ENCODE peak calls at places on chromosomes 16 and 17, in four cellular contexts. One of them, this sample, is unnamed.

GRCh38 chr17:57519199-57519598 is 225.9 kb downstream of the CCDC182 start:
- DNase-seq in HepG2: no peak
- DNase-seq in A549: no peak
- DNase-seq in K562: no peak
- DNase-seq in this sample: no peak

GRCh38 chr16:23026777-23027362 is 122.4 kb downstream of the USP31 start:
- DNase-seq in A549: no peak
- DNase-seq in HepG2: peak; percentile 37
- DNase-seq in K562: no peak
- DNase-seq in this sample: peak; percentile 58

GRCh38 chr16:26963109-26963508 is 103.6 kb upstream of the C16orf82 start:
- DNase-seq in HepG2: peak; percentile 12
- DNase-seq in K562: peak; percentile 59
- DNase-seq in A549: no peak
- DNase-seq in this sample: peak; percentile 63

GRCh38 chr16:19884611-19885455 is at the start of gene GPRC5B:
- DNase-seq in HepG2: no peak
- DNase-seq in K562: peak; percentile 92
- DNase-seq in A549: peak; percentile 39
- DNase-seq in this sample: peak; percentile 50

GRCh38 chr16:83813818-83814653 is 6.3 kb downstream of the HSBP1 start:
- DNase-seq in K562: no peak
- DNase-seq in A549: peak; percentile 34
- DNase-seq in HepG2: peak; percentile 73
- DNase-seq in this sample: no peak

GRCh38 chr17:51258756-51259573 is 884 bp downstream of the MBTD1 start:
- DNase-seq in A549: peak; percentile 34
- DNase-seq in HepG2: peak; percentile 39
- DNase-seq in K562: peak; percentile 50
- DNase-seq in this sample: peak; percentile 31

GRCh38 chr16:3431779-3432219 is 11.5 kb downstream of the ZNF597 start:
- DNase-seq in HepG2: no peak
- DNase-seq in K562: peak; percentile 65
- DNase-seq in A549: no peak
- DNase-seq in this sample: no peak

GRCh38 chr17:8150194-8151119 is 1.7 kb downstream of the PER1 start:
- DNase-seq in HepG2: no peak
- DNase-seq in K562: no peak
- DNase-seq in A549: no peak
- DNase-seq in this sample: no peak

GRCh38 chr17:62965149-62965648 is 836 bp upstream of the TANC2 start:
- DNase-seq in A549: no peak
- DNase-seq in HepG2: no peak
- DNase-seq in K562: no peak
- DNase-seq in this sample: no peak

GRCh38 chr16:12229759-12230594 is 253.4 kb downstream of the SNX29 start:
- DNase-seq in A549: no peak
- DNase-seq in HepG2: peak; percentile 46
- DNase-seq in K562: no peak
- DNase-seq in this sample: no peak

GRCh38 chr16:83205896-83206295 is 579.1 kb downstream of the CDH13 start:
- DNase-seq in HepG2: no peak
- DNase-seq in A549: no peak
- DNase-seq in K562: no peak
- DNase-seq in this sample: no peak

GRCh38 chr17:50684612-50685333 is 22.9 kb downstream of the ANKRD40 start:
- DNase-seq in A549: no peak
- DNase-seq in HepG2: peak; percentile 98
- DNase-seq in K562: peak; percentile 28
- DNase-seq in this sample: peak; percentile 33

GRCh38 chr17:74598346-74599022 is 6.4 kb upstream of the CD300LD start:
- DNase-seq in K562: no peak
- DNase-seq in A549: no peak
- DNase-seq in HepG2: no peak
- DNase-seq in this sample: no peak

DNA sequence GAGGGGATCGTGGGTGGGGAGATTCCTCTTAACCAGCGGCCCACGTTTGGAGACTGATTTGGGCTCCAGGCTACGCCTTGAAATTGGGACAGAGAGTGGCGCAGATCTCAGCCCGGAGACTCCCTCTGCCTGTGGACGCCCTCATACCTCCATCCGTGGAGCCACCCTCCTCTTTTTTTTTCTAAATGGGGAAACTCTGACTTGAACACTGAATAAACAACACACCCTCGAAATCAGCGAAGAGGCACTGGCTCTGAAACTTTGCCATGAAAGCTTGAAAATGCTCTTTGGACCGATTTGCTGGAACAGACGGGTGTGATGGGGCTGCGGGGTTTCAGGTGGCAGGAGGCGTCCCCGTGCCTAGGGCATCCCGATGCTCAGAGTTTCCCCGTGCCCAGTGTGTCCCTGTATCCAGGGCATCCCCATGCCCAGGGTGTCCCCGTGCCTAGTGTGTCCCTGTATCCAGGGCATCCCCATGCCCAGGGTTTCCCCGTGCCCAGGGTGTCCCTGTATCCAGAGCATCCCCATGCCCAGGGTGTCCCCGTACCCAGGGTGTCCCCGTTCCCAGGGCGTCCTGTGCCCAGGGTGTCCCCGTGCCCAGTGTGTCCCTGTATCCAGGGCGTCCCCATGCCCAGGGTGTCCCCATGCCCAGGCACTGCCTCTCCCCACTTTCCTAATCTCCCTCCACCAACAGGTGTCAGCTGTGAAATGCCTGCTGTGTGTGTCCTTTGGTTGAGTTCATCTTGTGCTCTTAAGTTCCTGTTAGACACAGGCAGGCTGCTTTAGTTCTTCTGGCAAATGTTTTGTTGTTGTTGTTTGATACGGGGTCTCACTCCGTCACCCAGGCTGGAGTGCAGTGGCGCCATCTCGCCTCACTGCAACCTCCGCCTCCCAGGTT is 187.0 kb downstream of the SEC14L1 start:
- DNase-seq in K562: no peak
- DNase-seq in HepG2: no peak
- DNase-seq in A549: no peak
- DNase-seq in this sample: peak; percentile 10
- TF ChIP-seq HMGXB4 in K562: no peak
- TF ChIP-seq HMGXB4 in HepG2: no peak
- TF ChIP-seq HMGXB4 in A549: no peak
- TF ChIP-seq HMGXB4 in this sample: no peak

GRCh38 chr16:1173778-1174451 is 21.0 kb downstream of the CACNA1H start:
- DNase-seq in K562: no peak
- DNase-seq in HepG2: no peak
- DNase-seq in A549: no peak
- DNase-seq in this sample: no peak

GRCh38 chr16:1175566-1176279 is 22.8 kb downstream of the CACNA1H start:
- DNase-seq in HepG2: peak; percentile 43
- DNase-seq in K562: no peak
- DNase-seq in A549: no peak
- DNase-seq in this sample: no peak

GRCh38 chr16:1172651-1173050 is 19.7 kb downstream of the CACNA1H start:
- DNase-seq in A549: no peak
- DNase-seq in HepG2: no peak
- DNase-seq in K562: peak; percentile 15
- DNase-seq in this sample: no peak

GRCh38 chr16:1176280-1176897 is 23.5 kb downstream of the CACNA1H start:
- DNase-seq in HepG2: no peak
- DNase-seq in K562: no peak
- DNase-seq in A549: no peak
- DNase-seq in this sample: no peak

DNA sequence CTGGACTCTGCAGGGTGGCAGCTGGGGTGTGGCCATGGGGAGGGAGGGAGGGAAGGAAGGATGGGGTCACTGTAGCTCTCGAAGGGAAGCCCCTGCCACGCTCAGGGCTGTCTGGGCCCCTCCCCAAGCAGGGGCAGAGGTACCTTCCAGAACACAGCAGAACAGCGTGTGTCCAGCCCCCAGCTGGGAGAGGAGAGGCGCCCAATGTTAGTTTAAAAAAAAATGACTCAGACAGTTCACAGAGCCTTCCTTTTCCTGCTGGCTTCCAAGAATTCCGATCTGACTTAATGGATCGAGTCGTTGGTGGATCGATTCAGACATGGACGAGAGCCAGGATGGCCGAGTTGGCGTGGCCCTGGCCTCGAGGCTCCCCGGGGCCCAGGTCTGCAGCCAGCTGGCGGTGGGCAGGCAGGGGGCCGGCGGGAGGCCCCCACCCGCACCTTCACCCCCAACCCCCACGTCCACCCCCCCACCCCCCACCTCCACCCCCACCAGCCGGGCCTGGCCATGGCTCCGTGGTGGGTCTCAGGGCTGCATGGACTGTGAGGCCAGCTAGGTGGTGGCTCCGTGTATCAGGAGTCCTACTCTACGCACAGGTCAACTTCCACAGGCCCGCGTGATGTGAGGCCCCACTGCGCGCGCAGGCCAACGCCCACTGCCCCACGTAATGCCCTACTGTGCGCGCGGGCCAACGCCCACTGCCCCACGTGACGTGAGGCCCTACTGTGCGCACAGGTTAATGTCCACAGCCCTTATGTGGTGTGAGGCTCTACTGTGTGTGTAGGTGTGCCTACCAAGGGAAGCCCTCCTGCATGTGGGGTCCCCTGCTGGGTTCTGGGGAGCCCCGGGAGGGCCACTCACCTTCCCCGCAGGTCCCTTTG is 21.8 kb downstream of the CACNA1H start:
- DNase-seq in HepG2: peak; percentile 61
- DNase-seq in A549: no peak
- DNase-seq in K562: no peak
- DNase-seq in this sample: no peak
- TF ChIP-seq HMGXB4 in HepG2: no peak
- TF ChIP-seq HMGXB4 in A549: no peak
- TF ChIP-seq HMGXB4 in K562: no peak
- TF ChIP-seq HMGXB4 in this sample: no peak

GRCh38 chr16:10970065-10970464 is 25.7 kb downstream of the CLEC16A start:
- DNase-seq in K562: no peak
- DNase-seq in A549: no peak
- DNase-seq in HepG2: no peak
- DNase-seq in this sample: no peak

GRCh38 chr16:10969615-10970014 is 25.3 kb downstream of the CLEC16A start:
- DNase-seq in K562: no peak
- DNase-seq in HepG2: no peak
- DNase-seq in A549: no peak
- DNase-seq in this sample: no peak

GRCh38 chr16:10972956-10973464 is 28.6 kb downstream of the CLEC16A start:
- DNase-seq in HepG2: no peak
- DNase-seq in K562: no peak
- DNase-seq in A549: no peak
- DNase-seq in this sample: no peak

GRCh38 chr16:10972108-10972955 is 28.0 kb downstream of the CLEC16A start:
- DNase-seq in A549: no peak
- DNase-seq in HepG2: no peak
- DNase-seq in K562: peak; percentile 87
- DNase-seq in this sample: no peak

DNA sequence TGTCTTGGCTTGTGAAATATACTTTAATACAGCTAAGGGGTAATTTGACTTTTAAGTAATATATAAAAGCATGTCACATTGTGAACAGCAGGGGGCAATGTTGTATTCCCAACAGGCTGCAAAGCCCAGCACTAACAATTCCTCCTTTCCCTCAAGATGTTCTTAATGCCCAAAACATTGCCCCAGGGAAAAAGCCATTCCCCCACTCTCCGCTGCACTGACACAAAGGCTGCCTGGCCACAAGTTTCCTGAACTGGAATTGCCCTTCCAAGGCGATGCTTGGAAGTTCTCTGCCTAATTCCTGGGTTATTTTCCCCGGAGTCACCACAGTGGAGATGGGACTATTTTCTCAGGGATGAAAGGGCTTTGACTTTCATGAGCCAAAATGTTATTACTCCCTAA is 27.2 kb downstream of the CLEC16A start:
- DNase-seq in K562: peak; percentile 40
- DNase-seq in A549: peak; percentile 51
- DNase-seq in HepG2: peak; percentile 70
- DNase-seq in this sample: peak; percentile 46
- TF ChIP-seq HMGXB4 in K562: no peak
- TF ChIP-seq HMGXB4 in A549: no peak
- TF ChIP-seq HMGXB4 in HepG2: no peak
- TF ChIP-seq HMGXB4 in this sample: no peak

GRCh38 chr16:66717112-66717675 is 20.7 kb upstream of the CMTM4 start:
- DNase-seq in HepG2: peak; percentile 64
- DNase-seq in A549: no peak
- DNase-seq in K562: peak; percentile 55
- DNase-seq in this sample: peak; percentile 57
- TF ChIP-seq HMGXB4 in HepG2: no peak
- TF ChIP-seq HMGXB4 in A549: no peak
- TF ChIP-seq HMGXB4 in K562: no peak
- TF ChIP-seq HMGXB4 in this sample: no peak

DNA sequence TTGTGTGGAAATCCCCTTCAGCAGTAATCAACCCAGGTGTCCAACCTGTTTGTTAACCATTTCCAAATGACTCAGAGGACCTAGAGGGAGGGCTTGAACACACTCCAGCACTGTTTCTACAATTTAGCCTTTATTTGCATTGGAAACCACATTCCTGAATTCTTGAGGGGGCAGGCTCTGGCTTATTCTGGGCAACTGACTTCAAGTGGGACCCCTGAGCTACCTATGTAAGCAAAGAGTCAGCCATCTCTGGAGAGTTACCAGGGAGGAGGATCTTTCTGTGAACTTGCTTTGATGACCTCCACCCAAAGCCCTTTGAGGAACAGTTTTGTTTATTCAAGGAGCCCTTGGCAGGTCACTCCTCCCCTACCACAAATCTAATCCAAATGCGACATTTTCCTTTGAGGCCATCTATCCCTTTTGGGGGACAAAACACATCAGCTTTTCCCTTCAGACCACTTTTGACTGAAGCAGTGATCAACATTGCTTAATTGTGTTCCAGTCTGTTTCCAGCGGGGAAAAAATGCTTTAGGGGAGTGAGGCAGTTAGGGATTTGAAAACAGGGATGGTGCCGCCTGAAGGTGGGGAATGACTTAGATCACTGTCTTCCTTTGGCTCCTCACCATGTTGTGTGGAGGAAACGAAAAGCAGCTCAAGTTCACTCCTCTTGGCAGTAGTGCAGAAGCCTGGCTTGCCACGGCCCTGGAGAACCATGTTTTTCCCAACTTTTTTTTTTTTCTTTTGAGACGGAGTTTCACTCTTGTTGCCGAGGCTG is 46.2 kb downstream of the TUBD1 start:
- DNase-seq in K562: no peak
- DNase-seq in HepG2: peak; percentile 99
- DNase-seq in A549: peak; percentile 84
- DNase-seq in this sample: no peak
- TF ChIP-seq HMGXB4 in K562: no peak
- TF ChIP-seq HMGXB4 in HepG2: no peak
- TF ChIP-seq HMGXB4 in A549: no peak
- TF ChIP-seq HMGXB4 in this sample: no peak

GRCh38 chr17:40993856-40994255 is at the start of gene KRTAP3-3:
- DNase-seq in HepG2: no peak
- DNase-seq in K562: no peak
- DNase-seq in A549: no peak
- DNase-seq in this sample: no peak
- TF ChIP-seq HMGXB4 in HepG2: no peak
- TF ChIP-seq HMGXB4 in K562: no peak
- TF ChIP-seq HMGXB4 in A549: no peak
- TF ChIP-seq HMGXB4 in this sample: no peak

DNA sequence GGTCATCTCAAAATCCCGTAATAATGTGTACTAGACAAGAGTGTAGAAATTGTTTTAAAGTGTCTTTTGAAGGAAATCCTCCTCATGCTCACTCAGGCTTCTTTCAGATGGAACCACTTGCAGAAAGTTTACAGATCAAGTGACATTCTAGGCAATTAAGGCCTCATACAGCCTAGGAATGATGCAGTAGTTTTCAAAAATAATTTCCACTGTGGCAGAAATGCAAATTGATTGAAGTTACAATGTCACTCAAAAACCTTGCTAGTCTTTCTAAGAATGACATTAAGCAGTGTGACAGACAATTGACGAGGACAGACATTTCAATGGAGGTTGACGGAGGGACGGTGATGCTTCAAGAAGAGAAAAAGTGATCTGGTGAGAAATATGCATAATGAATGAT is 53.5 kb upstream of the CDH8 start:
- DNase-seq in K562: no peak
- DNase-seq in A549: no peak
- DNase-seq in HepG2: no peak
- DNase-seq in this sample: no peak
- TF ChIP-seq HMGXB4 in K562: no peak
- TF ChIP-seq HMGXB4 in A549: no peak
- TF ChIP-seq HMGXB4 in HepG2: no peak
- TF ChIP-seq HMGXB4 in this sample: no peak

This sample was measured in WTC11.